ENCODE peak calls at places on chromosomes 3 and 15, in five cellular contexts. T, U, Z, Q and R are unnamed samples.

GRCh38 chr3:126750760-126751129 is 46.7 kb downstream of the CHCHD6 start:
- DNase-seq in U (no peak), T (no peak), Z (no peak), Q (no peak), R (no peak)

GRCh38 chr15:26628879-26629529 is 143.9 kb downstream of the GABRB3 start:
- DNase-seq in Q (peak), T (peak), U (peak), Z (peak), R (no peak)

GRCh38 chr3:116058844-116059243 is 386.4 kb downstream of the LSAMP start:
- DNase-seq in T (no peak), U (no peak), Q (no peak), Z (no peak), R (no peak)

GRCh38 chr3:120488296-120488695 is 37.5 kb upstream of the FSTL1 start:
- DNase-seq in Q (no peak), T (no peak), U (no peak), Z (no peak), R (no peak)

GRCh38 chr3:159945930-159946329 is 42.7 kb upstream of the IL12A start:
- DNase-seq in Q (no peak), Z (no peak), U (no peak), T (no peak), R (no peak)

GRCh38 chr15:62940755-62941361 is 101.7 kb upstream of the TPM1 start:
- DNase-seq in T (peak), U (peak), Q (peak), Z (peak), R (no peak)

GRCh38 chr3:87076951-87077350 is 86.0 kb upstream of the VGLL3 start:
- DNase-seq in Q (peak), U (peak), T (no peak), Z (no peak), R (no peak)

GRCh38 chr3:4597204-4597985 is 104.2 kb downstream of the ITPR1 start:
- DNase-seq in T (no peak), Z (no peak), Q (peak), U (no peak), R (no peak)

GRCh38 chr3:117045143-117045542 is 335.6 kb downstream of the TUSC7 start:
- DNase-seq in Z (no peak), U (peak), T (peak), Q (peak), R (no peak)

GRCh38 chr3:110813541-110813940 is 258.1 kb upstream of the NECTIN3 start:
- DNase-seq in Q (no peak), U (peak), Z (no peak), T (no peak), R (no peak)

GRCh38 chr3:138049157-138049919 is 39.4 kb downstream of the CLDN18 start:
- DNase-seq in Z (no peak), Q (no peak), T (no peak), U (peak), R (no peak)
- TF ChIP-seq CTCF in Z (no peak), Q (no peak), T (no peak), U (peak), R (peak)

DNA sequence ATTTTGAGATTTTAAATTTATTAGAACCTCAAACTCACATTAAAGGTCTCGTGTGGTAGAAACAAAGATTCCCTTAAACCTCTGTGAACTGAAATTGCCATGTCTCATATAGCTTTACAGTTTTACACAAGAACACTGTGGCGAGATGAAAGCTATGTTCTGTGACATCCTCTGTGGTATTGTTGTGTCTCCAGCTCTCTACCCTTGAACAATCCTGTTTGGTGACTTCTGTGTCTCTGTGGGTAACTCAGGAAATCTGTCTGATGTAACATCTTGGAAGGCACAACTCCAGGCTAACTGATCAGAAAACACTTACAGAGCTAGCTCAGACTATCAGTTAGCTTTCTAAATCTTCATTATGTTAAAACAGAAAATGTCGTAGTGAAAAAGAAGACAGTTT is 318.8 kb upstream of the GBE1 start:
- DNase-seq in Q (no peak), Z (no peak), U (no peak), T (no peak), R (no peak)
- TF ChIP-seq CTCF in Q (no peak), Z (no peak), U (no peak), T (no peak), R (no peak)

GRCh38 chr3:82329300-82329699 is 567.9 kb upstream of the GBE1 start:
- DNase-seq in Q (no peak), U (no peak), Z (no peak), T (no peak), R (no peak)
- TF ChIP-seq CTCF in Q (peak), U (no peak), Z (no peak), T (peak), R (peak)

GRCh38 chr3:51642462-51642861 is 28.6 kb upstream of the TEX264 start:
- DNase-seq in T (no peak), U (peak), Q (no peak), Z (no peak), R (no peak)
- TF ChIP-seq CTCF in T (no peak), U (peak), Q (peak), Z (no peak), R (peak)